ENCODE peak calls at places on chromosome 12, in six cellular contexts. L, F, X, V, A and Y are unnamed samples. For H3K4me1, the result is how much of the 10 kb centered on the place peaks cover.

GRCh38 chr12:77940011-77940423 is 109.3 kb downstream of the NAV3 start:
- DNase-seq in V (peak), L (no peak), X (peak), F (no peak), A (no peak), Y (no peak)

GRCh38 chr12:108332791-108333382 is 6.2 kb downstream of the CMKLR1 start:
- DNase-seq in A (no peak), X (no peak), V (no peak), L (peak), F (peak), Y (no peak)

GRCh38 chr12:116959845-116960514 is 49.2 kb downstream of the FBXW8 start:
- DNase-seq in F (no peak), A (no peak), L (peak), X (peak), V (no peak), Y (no peak)

GRCh38 chr12:15227004-15227679 is 5.9 kb upstream of the RERG start:
- DNase-seq in X (peak), F (peak), A (peak), L (peak), V (peak), Y (peak)

GRCh38 chr12:109961612-109962011 is 34.6 kb downstream of the GIT2 start:
- DNase-seq in X (peak), L (no peak), V (no peak), F (no peak), A (no peak), Y (no peak)

GRCh38 chr12:69151254-69151751 is 88.1 kb upstream of the CPSF6 start:
- DNase-seq in F (no peak), V (no peak), L (peak), X (no peak), A (no peak), Y (no peak)

GRCh38 chr12:95790912-95791849 is 617 bp upstream of the NTN4 start:
- DNase-seq in V (peak), L (peak), X (no peak), A (peak), F (peak), Y (peak)

GRCh38 chr12:116990971-116991966 is 80.5 kb downstream of the FBXW8 start:
- DNase-seq in X (peak), V (no peak), F (no peak), L (no peak), A (no peak), Y (no peak)

GRCh38 chr12:66405395-66405794 is 103.1 kb downstream of the HELB start:
- DNase-seq in A (no peak), X (peak), L (no peak), F (no peak), V (no peak), Y (no peak)

GRCh38 chr12:4355843-4356327 is 23.6 kb downstream of the FGF23 start:
- DNase-seq in X (no peak), V (peak), F (no peak), A (peak), L (peak), Y (no peak)

GRCh38 chr12:82608706-82609105 is 78.0 kb upstream of the TMTC2 start:
- DNase-seq in V (no peak), X (peak), F (no peak), A (no peak), L (no peak), Y (no peak)

GRCh38 chr12:72276212-72276865 is 4.2 kb downstream of the TRHDE start:
- DNase-seq in X (no peak), L (no peak), V (no peak), A (no peak), F (no peak), Y (no peak)

GRCh38 chr12:122853582-122854245 is 18.5 kb downstream of the HIP1R start:
- DNase-seq in F (no peak), L (peak), X (no peak), A (no peak), V (no peak), Y (no peak)

GRCh38 chr12:38053655-38054464 is 262.7 kb upstream of the ALG10B start:
- DNase-seq in A (no peak), F (no peak), X (no peak), V (no peak), L (peak), Y (peak)

GRCh38 chr12:88501976-88502938 is 78.0 kb downstream of the KITLG start:
- DNase-seq in A (no peak), F (no peak), V (no peak), L (no peak), X (peak), Y (no peak)

GRCh38 chr12:106769546-106769945 is 4.9 kb upstream of the RIC8B start:
- DNase-seq in F (no peak), X (peak), L (no peak), A (no peak), V (no peak), Y (no peak)

GRCh38 chr12:106767954-106768501 is 6.5 kb upstream of the RIC8B start:
- DNase-seq in A (no peak), L (peak), V (no peak), F (no peak), X (peak), Y (peak)

GRCh38 chr12:106767206-106767605 is 7.3 kb upstream of the RIC8B start:
- DNase-seq in A (no peak), L (no peak), F (no peak), X (no peak), V (no peak), Y (no peak)

GRCh38 chr12:106771425-106771824 is 3.1 kb upstream of the RIC8B start:
- DNase-seq in X (no peak), F (no peak), V (no peak), L (no peak), A (no peak), Y (no peak)

GRCh38 chr12:106769078-106769477 is 5.4 kb upstream of the RIC8B start:
- DNase-seq in L (peak), A (no peak), F (peak), V (no peak), X (peak), Y (peak)
- H3K4me1 ChIP-seq in L (under half), A (under half), F (under half), V (under half), X (under half), Y (under half)

GRCh38 chr12:50991296-50991695 is 34.9 kb downstream of the SLC11A2 start:
- DNase-seq in V (no peak), L (no peak), F (no peak), A (no peak), X (no peak), Y (no peak)
- TF ChIP-seq CTCF in V (no peak), L (no peak), F (no peak), A (no peak), X (no peak), Y (no peak)

DNA sequence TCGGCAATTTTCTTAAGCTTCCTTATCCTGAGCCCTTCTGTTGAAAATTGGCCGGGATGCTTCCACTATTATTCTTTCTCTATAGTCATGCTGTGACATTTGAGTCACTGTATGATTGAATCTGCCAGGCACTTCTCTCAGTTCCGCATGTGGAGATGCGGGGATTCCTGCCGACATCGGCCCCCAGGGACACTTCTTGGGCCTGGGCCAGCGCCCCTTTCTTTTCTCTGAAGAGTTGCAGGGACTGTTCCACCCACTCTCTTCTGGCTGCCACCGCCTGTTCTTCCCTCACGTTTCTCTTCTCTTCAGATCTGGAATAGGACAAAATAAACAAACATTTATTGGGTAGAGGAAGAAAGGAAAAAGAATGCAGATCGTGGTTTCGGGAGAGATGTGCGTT is 310.1 kb downstream of the ETNK1 start:
- DNase-seq in L (peak), A (no peak), X (no peak), F (no peak), V (no peak), Y (no peak)
- H3K4me3 ChIP-seq in L (no peak), A (no peak), X (peak), F (peak), V (no peak), Y (no peak)

DNA sequence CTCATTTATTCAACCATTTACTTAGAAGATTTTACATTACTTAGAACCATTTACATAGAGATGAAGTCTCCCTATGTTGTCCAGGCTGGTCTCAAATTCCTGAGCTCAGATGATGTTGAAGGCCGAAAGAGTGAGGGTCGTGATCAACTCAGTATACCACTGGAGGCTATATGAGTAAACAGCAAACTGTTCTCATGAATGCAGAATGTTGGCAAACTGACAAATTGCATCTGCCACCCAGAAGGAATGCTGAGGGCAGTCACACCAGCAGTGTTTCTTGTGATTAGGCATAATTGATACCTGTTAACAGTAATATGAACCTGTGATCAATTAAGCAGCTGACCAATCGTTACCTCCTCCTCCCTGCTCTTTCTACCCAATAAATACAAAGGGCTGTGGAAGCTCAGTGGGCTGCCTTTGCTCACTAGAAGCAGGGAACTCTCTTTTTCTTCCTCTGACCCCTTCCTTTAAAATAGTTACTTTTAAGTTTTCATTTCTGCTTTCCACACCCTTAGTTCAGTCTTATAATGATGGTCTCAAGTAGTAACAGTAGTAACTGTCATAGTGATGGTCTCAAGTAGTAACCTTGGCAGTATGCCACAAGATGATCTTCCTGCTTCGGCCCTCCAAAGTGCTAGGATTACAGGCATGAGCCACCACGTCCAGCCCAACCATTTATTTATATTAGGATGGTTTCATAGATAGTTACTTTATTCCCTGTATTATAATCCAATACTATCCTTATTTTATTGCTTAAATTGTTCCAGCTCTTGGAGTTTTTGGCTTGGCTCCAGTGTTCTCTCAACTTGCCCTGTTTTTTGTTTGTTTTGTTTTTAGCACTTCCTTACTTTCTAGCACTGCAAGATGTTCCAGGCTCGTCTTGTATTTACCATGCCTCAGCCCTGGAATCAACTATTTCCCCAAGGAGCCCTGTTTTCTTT is 25.8 kb downstream of the LIMA1 start:
- DNase-seq in V (peak), F (no peak), L (no peak), A (no peak), X (no peak), Y (no peak)
- H3K4me1 ChIP-seq in V (under half), F (under half), L (under half), A (under half), X (under half), Y (under half)

DNA sequence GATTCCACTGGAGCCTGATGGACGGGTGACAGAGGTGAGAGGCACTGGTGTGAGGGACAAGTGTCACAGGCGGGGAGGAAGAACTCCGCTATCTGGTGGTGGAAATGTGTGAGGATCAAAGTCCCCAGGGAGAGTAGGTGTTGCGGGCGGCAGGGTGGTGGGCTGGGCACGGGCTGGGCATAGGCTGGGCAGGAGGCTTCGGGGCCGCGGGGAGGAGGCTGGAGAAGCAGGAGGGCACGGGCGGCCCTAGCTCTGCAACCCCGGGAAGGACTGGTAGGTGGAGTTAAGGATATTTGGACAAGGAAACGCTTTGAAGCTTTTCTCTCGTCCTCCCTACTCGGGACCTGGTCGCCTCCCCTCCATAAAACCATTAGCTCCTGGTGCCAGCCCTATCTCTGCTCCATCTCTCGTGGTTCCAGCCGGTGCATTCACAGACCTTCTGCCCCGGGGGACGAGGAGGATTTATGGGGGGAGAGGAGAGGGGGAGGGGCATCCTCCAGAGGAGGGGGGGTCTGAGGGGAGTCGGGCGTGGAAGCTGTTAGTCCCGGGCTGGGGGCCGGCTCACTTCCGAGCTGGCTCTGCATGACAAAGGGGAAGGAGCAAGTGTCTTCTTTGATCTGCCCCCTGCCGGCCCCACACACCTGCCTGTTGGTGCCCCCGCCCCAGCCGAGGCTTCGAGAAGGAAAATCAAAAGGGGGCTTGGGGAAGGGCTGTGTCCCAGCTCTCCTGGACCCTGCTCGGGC is 478 bp downstream of the WNT5B start:
- DNase-seq in V (peak), F (no peak), X (no peak), L (peak), A (no peak), Y (no peak)
- TF ChIP-seq CTCF in V (no peak), F (no peak), X (no peak), L (peak), A (no peak), Y (no peak)